ENCODE peak calls at places on chromosomes 3 and 15, in seven cellular contexts. One of them, this sample, is unnamed.
A peak's percentile ranks its signal among the peaks of the same experiment; 100 is the strongest.

GRCh38 chr3:69016102-69016501 is 2.6 kb upstream of the EOGT start:
- DNase-seq in neuronal stem cell: no peak
- DNase-seq in H9: no peak
- DNase-seq in H1: no peak
- DNase-seq in mesendoderm: no peak
- DNase-seq in trophoblast cell: no peak
- DNase-seq in IMR-90: no peak
- DNase-seq in this sample: no peak

GRCh38 chr3:127172211-127172610 is 20.7 kb upstream of the PRR23E start:
- DNase-seq in H1: no peak
- DNase-seq in mesendoderm: no peak
- DNase-seq in H9: peak; percentile 20
- DNase-seq in trophoblast cell: no peak
- DNase-seq in neuronal stem cell: no peak
- DNase-seq in IMR-90: no peak
- DNase-seq in this sample: no peak

GRCh38 chr3:72303926-72304325 is 519.0 kb upstream of the PROK2 start:
- DNase-seq in H1: no peak
- DNase-seq in IMR-90: no peak
- DNase-seq in trophoblast cell: no peak
- DNase-seq in H9: peak; percentile 36
- DNase-seq in neuronal stem cell: no peak
- DNase-seq in mesendoderm: peak; percentile 92
- DNase-seq in this sample: peak; percentile 52

GRCh38 chr15:66226736-66227135 is 26.8 kb downstream of the MEGF11 start:
- DNase-seq in H9: no peak
- DNase-seq in IMR-90: no peak
- DNase-seq in trophoblast cell: no peak
- DNase-seq in neuronal stem cell: no peak
- DNase-seq in H1: no peak
- DNase-seq in mesendoderm: no peak
- DNase-seq in this sample: no peak

GRCh38 chr15:101542306-101543025 is 53.0 kb upstream of the PCSK6 start:
- DNase-seq in H1: no peak
- DNase-seq in trophoblast cell: no peak
- DNase-seq in neuronal stem cell: no peak
- DNase-seq in IMR-90: no peak
- DNase-seq in H9: peak; percentile 34
- DNase-seq in mesendoderm: no peak
- DNase-seq in this sample: no peak

GRCh38 chr3:74787008-74787407 is 172.5 kb upstream of the CNTN3 start:
- DNase-seq in neuronal stem cell: peak; percentile 51
- DNase-seq in IMR-90: no peak
- DNase-seq in mesendoderm: peak; percentile 89
- DNase-seq in H1: no peak
- DNase-seq in trophoblast cell: peak; percentile 100
- DNase-seq in H9: no peak
- DNase-seq in this sample: no peak

GRCh38 chr3:43286115-43286885 is at the start of gene SNRK:
- DNase-seq in IMR-90: peak; percentile 64
- DNase-seq in mesendoderm: peak; percentile 84
- DNase-seq in trophoblast cell: peak; percentile 89
- DNase-seq in H9: peak; percentile 88
- DNase-seq in neuronal stem cell: peak; percentile 88
- DNase-seq in H1: peak; percentile 44
- DNase-seq in this sample: peak; percentile 73

GRCh38 chr3:194169595-194169994 is 33.6 kb downstream of the HES1 start:
- DNase-seq in IMR-90: no peak
- DNase-seq in neuronal stem cell: no peak
- DNase-seq in trophoblast cell: no peak
- DNase-seq in mesendoderm: no peak
- DNase-seq in H1: no peak
- DNase-seq in H9: no peak
- DNase-seq in this sample: no peak

GRCh38 chr3:42735609-42736008 is 33.0 kb upstream of the HHATL start:
- DNase-seq in H9: peak; percentile 31
- DNase-seq in H1: no peak
- DNase-seq in IMR-90: no peak
- DNase-seq in trophoblast cell: no peak
- DNase-seq in neuronal stem cell: no peak
- DNase-seq in mesendoderm: no peak
- DNase-seq in this sample: no peak

GRCh38 chr15:76337739-76338554 is 1.4 kb downstream of the ISL2 start:
- DNase-seq in H1: no peak
- DNase-seq in neuronal stem cell: peak; percentile 59
- DNase-seq in H9: peak; percentile 66
- DNase-seq in mesendoderm: peak; percentile 63
- DNase-seq in IMR-90: no peak
- DNase-seq in trophoblast cell: peak; percentile 46
- DNase-seq in this sample: peak; percentile 35

GRCh38 chr3:39166932-39167532 is 13.6 kb upstream of the CSRNP1 start:
- DNase-seq in trophoblast cell: peak; percentile 39
- DNase-seq in IMR-90: peak; percentile 93
- DNase-seq in mesendoderm: no peak
- DNase-seq in neuronal stem cell: no peak
- DNase-seq in H9: no peak
- DNase-seq in H1: no peak
- DNase-seq in this sample: peak; percentile 98

GRCh38 chr15:101277038-101277822 is at the start of gene SELENOS:
- DNase-seq in IMR-90: peak; percentile 84
- DNase-seq in mesendoderm: peak; percentile 92
- DNase-seq in trophoblast cell: peak; percentile 97
- DNase-seq in H1: no peak
- DNase-seq in neuronal stem cell: peak; percentile 90
- DNase-seq in H9: peak; percentile 86
- DNase-seq in this sample: peak; percentile 89

GRCh38 chr15:48507416-48508065 is 138.0 kb downstream of the FBN1 start:
- DNase-seq in neuronal stem cell: peak; percentile 37
- DNase-seq in IMR-90: peak; percentile 60
- DNase-seq in trophoblast cell: peak; percentile 78
- DNase-seq in H1: no peak
- DNase-seq in H9: peak; percentile 37
- DNase-seq in mesendoderm: peak; percentile 74
- DNase-seq in this sample: peak; percentile 74

GRCh38 chr3:189386739-189387138 is 215.0 kb downstream of the TPRG1 start:
- DNase-seq in trophoblast cell: no peak
- DNase-seq in mesendoderm: no peak
- DNase-seq in H1: no peak
- DNase-seq in neuronal stem cell: no peak
- DNase-seq in H9: no peak
- DNase-seq in IMR-90: no peak
- DNase-seq in this sample: no peak

GRCh38 chr15:35843453-35843852 is 297.5 kb upstream of the DPH6 start:
- DNase-seq in H9: no peak
- DNase-seq in H1: no peak
- DNase-seq in neuronal stem cell: no peak
- DNase-seq in IMR-90: no peak
- DNase-seq in mesendoderm: no peak
- DNase-seq in trophoblast cell: no peak
- DNase-seq in this sample: no peak
- H2AK5ac ChIP-seq in H9: no peak overlapping the region
- H2AK5ac ChIP-seq in H1: no peak overlapping the region
- H2AK5ac ChIP-seq in neuronal stem cell: no peak overlapping the region
- H2AK5ac ChIP-seq in IMR-90: no peak overlapping the region
- H2AK5ac ChIP-seq in mesendoderm: no peak overlapping the region
- H2AK5ac ChIP-seq in trophoblast cell: no peak overlapping the region
- H2AK5ac ChIP-seq in this sample: no peak overlapping the region

GRCh38 chr3:129617381-129618185 is 11.1 kb upstream of the PLXND1 start:
- DNase-seq in H9: no peak
- DNase-seq in mesendoderm: no peak
- DNase-seq in neuronal stem cell: no peak
- DNase-seq in IMR-90: no peak
- DNase-seq in H1: no peak
- DNase-seq in trophoblast cell: no peak
- DNase-seq in this sample: no peak

GRCh38 chr3:129616713-129617112 is 10.2 kb upstream of the PLXND1 start:
- DNase-seq in H9: no peak
- DNase-seq in trophoblast cell: peak; percentile 55
- DNase-seq in IMR-90: peak; percentile 83
- DNase-seq in mesendoderm: no peak
- DNase-seq in neuronal stem cell: no peak
- DNase-seq in H1: no peak
- DNase-seq in this sample: peak; percentile 88

GRCh38 chr3:129615751-129616281 is 9.3 kb upstream of the PLXND1 start:
- DNase-seq in mesendoderm: no peak
- DNase-seq in IMR-90: no peak
- DNase-seq in H9: no peak
- DNase-seq in H1: no peak
- DNase-seq in trophoblast cell: no peak
- DNase-seq in neuronal stem cell: no peak
- DNase-seq in this sample: no peak

GRCh38 chr3:129614927-129615363 is 8.5 kb upstream of the PLXND1 start:
- DNase-seq in neuronal stem cell: no peak
- DNase-seq in H1: no peak
- DNase-seq in H9: no peak
- DNase-seq in trophoblast cell: no peak
- DNase-seq in mesendoderm: no peak
- DNase-seq in IMR-90: no peak
- DNase-seq in this sample: no peak

DNA sequence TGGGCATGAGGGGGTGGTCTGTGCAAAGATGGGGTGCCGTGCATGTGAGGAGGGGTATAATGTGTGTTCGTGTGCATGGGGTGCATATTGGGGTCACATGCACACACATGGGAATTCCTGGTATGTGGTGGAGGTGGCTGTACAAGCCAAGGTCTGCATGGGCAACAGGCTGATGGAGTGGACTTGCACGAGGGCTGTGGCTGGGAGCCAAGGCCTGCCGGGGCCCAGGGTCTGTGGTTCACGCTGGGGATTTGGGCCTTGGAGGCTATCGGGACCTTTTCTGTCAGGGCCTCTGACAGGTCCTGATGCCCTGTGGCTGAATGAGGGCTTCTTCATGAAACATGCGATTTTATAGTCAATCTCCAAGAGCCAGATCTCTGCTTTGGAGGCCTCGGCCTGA is 9.8 kb upstream of the PLXND1 start:
- DNase-seq in neuronal stem cell: no peak
- DNase-seq in H1: no peak
- DNase-seq in trophoblast cell: peak; percentile 6
- DNase-seq in IMR-90: no peak
- DNase-seq in mesendoderm: no peak
- DNase-seq in H9: no peak
- DNase-seq in this sample: no peak
- H2AK5ac ChIP-seq in neuronal stem cell: peak overlapping the region; percentile 64
- H2AK5ac ChIP-seq in H1: no peak overlapping the region
- H2AK5ac ChIP-seq in trophoblast cell: no peak overlapping the region
- H2AK5ac ChIP-seq in IMR-90: peak overlapping the region; percentile 54
- H2AK5ac ChIP-seq in mesendoderm: no peak overlapping the region
- H2AK5ac ChIP-seq in H9: no peak overlapping the region
- H2AK5ac ChIP-seq in this sample: no peak overlapping the region

GRCh38 chr3:51045006-51045405 is 340.1 kb upstream of the MANF start:
- DNase-seq in H9: no peak
- DNase-seq in IMR-90: no peak
- DNase-seq in neuronal stem cell: no peak
- DNase-seq in trophoblast cell: no peak
- DNase-seq in H1: no peak
- DNase-seq in mesendoderm: no peak
- DNase-seq in this sample: no peak
- H2AK5ac ChIP-seq in H9: no peak overlapping the region
- H2AK5ac ChIP-seq in IMR-90: no peak overlapping the region
- H2AK5ac ChIP-seq in neuronal stem cell: no peak overlapping the region
- H2AK5ac ChIP-seq in trophoblast cell: no peak overlapping the region
- H2AK5ac ChIP-seq in H1: no peak overlapping the region
- H2AK5ac ChIP-seq in mesendoderm: no peak overlapping the region
- H2AK5ac ChIP-seq in this sample: no peak overlapping the region

DNA sequence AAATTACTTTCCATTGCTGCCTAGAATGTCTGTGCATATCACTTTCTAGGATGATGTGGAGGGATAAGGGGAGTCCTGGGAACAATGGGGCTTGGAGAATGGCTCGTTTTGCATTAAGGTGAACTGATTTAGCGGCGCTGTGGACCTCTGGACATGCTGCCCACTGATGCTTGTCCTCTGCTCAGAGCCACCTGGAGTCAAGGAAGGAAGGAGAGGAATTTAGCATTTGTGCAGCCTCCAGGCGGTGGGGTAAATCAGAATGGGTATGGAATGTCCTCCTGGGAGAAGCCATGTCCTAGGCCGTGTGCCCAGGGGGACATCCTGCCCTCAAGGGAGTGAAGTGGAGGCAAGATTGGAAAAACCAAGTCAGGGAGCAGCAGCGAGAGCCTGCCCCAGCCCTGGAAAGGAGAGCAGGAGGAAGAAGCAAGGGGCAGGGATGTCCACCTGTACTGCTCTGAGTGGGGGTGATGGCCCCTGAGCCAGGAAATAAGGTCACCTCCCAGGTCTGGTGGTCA is 37.8 kb downstream of the KY start:
- DNase-seq in neuronal stem cell: no peak
- DNase-seq in H9: no peak
- DNase-seq in mesendoderm: no peak
- DNase-seq in trophoblast cell: no peak
- DNase-seq in H1: no peak
- DNase-seq in IMR-90: no peak
- DNase-seq in this sample: no peak
- H2AK5ac ChIP-seq in neuronal stem cell: peak overlapping the region; percentile 2
- H2AK5ac ChIP-seq in H9: no peak overlapping the region
- H2AK5ac ChIP-seq in mesendoderm: no peak overlapping the region
- H2AK5ac ChIP-seq in trophoblast cell: no peak overlapping the region
- H2AK5ac ChIP-seq in H1: no peak overlapping the region
- H2AK5ac ChIP-seq in IMR-90: no peak overlapping the region
- H2AK5ac ChIP-seq in this sample: no peak overlapping the region

This sample was measured in mesenchymal stem cell.